ENCODE peak calls at places on chromosomes 13 and 19, in eight cellular contexts. I is adrenal gland, P is A549, N is endothelial cell of umbilical vein, U is right lobe of liver, B is HCT116, X is heart left ventricle, L is upper lobe of left lung. O is an unnamed sample.

GRCh38 chr13:99103536-99103935 is 97.1 kb upstream of the UBAC2 start:
- DNase-seq in I (no peak), P (no peak), N (no peak), U (no peak), B (no peak), X (no peak), L (no peak), O (no peak)

GRCh38 chr19:51710163-51710562 is 13.6 kb downstream of the HAS1 start:
- DNase-seq in I (no peak), P (no peak), N (no peak), U (no peak), B (no peak), X (no peak), L (no peak), O (no peak)

GRCh38 chr13:39766464-39767167 is 111.2 kb downstream of the COG6 start:
- DNase-seq in I (no peak), P (no peak), N (no peak), U (no peak), B (no peak), X (no peak), L (no peak), O (no peak)

GRCh38 chr19:43489310-43489709 is 15.2 kb downstream of the PHLDB3 start:
- DNase-seq in I (no peak), P (no peak), N (no peak), U (no peak), B (no peak), X (no peak), L (no peak), O (peak)

GRCh38 chr19:39645800-39646411 is 9.8 kb upstream of the LGALS16 start:
- DNase-seq in I (no peak), P (no peak), N (peak), U (no peak), B (no peak), X (no peak), L (no peak), O (peak)

GRCh38 chr13:78785764-78786163 is 126.8 kb upstream of the OBI1 start:
- DNase-seq in I (no peak), P (no peak), N (no peak), U (no peak), B (no peak), X (no peak), L (no peak), O (no peak)

GRCh38 chr13:50616101-50616500 is 227.4 kb downstream of the DLEU7 start:
- DNase-seq in I (no peak), P (no peak), N (peak), U (no peak), B (no peak), X (no peak), L (no peak), O (peak)

GRCh38 chr13:30113531-30113930 is 193.8 kb downstream of the KATNAL1 start:
- DNase-seq in I (no peak), P (no peak), N (no peak), U (no peak), B (no peak), X (no peak), L (no peak), O (no peak)

GRCh38 chr13:44470623-44471562 is 97.3 kb downstream of the SERP2 start:
- DNase-seq in I (no peak), P (no peak), N (peak), U (no peak), B (peak), X (no peak), L (no peak), O (peak)

GRCh38 chr13:29892149-29892548 is 41.7 kb upstream of the UBL3 start:
- DNase-seq in I (no peak), P (no peak), N (no peak), U (no peak), B (no peak), X (no peak), L (no peak), O (no peak)

GRCh38 chr19:54281008-54281728 is at the start of gene LILRB2:
- DNase-seq in I (no peak), P (no peak), N (no peak), U (no peak), B (no peak), X (no peak), L (peak), O (peak)
- TF ChIP-seq POLR2A in I (no peak), P (no peak), N (no peak), U (no peak), B (no peak), X (no peak), L (no peak), O (no peak)

GRCh38 chr19:37909661-37910199 is 2.7 kb downstream of the SIPA1L3 start:
- DNase-seq in I (no peak), P (no peak), N (no peak), U (no peak), B (no peak), X (no peak), L (no peak), O (no peak)

GRCh38 chr19:37903096-37903495 is 3.3 kb downstream of the WDR87 start:
- DNase-seq in I (no peak), P (no peak), N (no peak), U (no peak), B (no peak), X (no peak), L (no peak), O (no peak)

GRCh38 chr19:37907735-37908066 is 693 bp downstream of the SIPA1L3 start:
- DNase-seq in I (no peak), P (no peak), N (peak), U (no peak), B (no peak), X (no peak), L (no peak), O (no peak)

GRCh38 chr19:37905936-37906867 is at the start of gene WDR87:
- DNase-seq in I (peak), P (peak), N (no peak), U (peak), B (no peak), X (peak), L (peak), O (peak)

DNA sequence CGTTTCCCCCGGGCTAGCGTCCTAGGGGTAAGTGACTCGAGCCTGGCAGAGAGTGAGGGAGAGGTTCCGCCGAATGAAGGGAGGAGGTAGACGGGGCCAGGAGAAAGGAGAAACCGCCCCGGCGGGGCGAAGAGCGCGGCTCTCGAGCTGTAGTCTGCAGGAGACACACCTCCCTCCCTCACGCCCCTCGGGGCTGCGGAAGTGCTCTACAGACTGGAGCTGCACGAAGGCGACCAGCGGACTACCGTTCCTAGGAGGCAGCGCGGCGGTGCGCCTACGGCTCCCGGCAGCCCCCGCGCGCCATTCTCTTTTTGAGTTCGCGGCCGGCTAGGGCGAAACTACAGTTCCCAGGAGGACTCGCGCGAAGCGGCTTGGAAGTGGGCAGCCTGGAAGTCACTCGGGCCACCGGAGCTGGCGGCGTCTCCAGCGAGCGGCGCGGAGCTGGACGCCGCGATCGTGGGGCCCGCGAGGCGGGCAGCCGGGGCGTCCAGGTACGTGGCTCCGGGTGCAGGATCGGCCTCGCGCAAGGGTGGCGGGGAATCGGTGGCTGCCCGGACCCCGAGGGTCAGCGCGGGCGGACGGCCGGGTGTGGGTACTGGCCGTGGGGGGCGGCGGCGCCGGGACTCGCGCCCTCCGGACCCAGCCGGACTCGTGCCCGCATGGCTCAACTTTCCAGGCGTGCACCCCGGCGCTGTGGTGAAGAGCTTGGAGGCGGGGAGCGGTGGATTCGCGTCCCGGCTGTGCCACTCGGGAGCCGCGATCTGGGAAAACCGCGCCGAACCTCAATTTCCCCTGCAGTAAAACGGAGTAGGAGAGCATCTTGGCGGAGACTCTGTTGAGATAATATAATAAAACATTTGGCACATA is at the start of gene SIPA1L3:
- DNase-seq in I (peak), P (peak), N (peak), U (peak), B (peak), X (peak), L (peak), O (peak)
- TF ChIP-seq POLR2A in I (peak), P (peak), N (peak), U (peak), B (peak), X (no peak), L (peak), O (peak)

GRCh38 chr19:48169974-48170803 is at the start of the genes LIG1 and ZSWIM9:
- DNase-seq in I (peak), P (peak), N (peak), U (peak), B (peak), X (peak), L (peak), O (peak)
- TF ChIP-seq POLR2A in I (peak), P (peak), N (no peak), U (peak), B (peak), X (no peak), L (peak), O (peak)

DNA sequence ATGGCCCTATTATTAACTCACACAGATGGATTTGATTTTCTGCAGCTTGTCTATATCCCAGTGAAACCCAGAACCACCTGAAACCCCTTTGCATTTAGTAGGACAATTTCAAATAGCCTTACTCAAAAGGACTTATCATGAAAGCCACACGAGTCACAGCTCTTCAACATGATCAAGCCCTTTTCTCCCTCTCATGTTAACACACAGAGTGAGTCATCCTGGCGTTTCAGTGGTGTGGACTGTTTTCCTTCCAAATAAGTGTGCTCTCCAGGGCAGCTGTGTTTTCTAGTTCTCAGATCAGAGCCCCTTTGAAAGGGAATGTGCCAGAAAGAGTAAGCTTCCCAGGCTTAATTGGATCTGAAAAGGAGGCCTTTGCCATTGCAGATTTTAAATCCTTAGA is 51.4 kb downstream of the ERICH6B start:
- DNase-seq in I (no peak), P (no peak), N (peak), U (no peak), B (no peak), X (no peak), L (peak), O (peak)
- TF ChIP-seq POLR2A in I (no peak), P (no peak), N (no peak), U (no peak), B (no peak), X (no peak), L (no peak), O (no peak)

DNA sequence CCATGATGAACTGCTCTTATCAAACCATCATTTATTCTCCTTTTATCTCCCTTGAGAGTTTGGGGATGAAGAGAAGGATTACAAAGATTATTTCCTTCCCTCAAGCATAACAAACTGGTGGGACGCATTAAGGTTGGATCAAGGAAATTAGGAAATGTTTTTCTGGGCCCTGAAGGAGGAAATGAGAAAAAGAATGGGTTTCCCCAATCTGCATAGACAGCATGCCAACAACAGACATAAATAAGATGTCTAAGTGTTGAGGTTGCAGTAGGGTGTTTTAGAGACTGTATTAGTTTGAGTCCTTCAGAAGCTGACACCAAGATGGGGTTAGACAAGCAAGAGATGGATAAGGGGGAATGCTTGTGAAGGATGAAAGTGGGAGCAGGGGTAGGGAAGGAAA is 7.3 kb downstream of the EPSTI1 start:
- DNase-seq in I (no peak), P (no peak), N (no peak), U (no peak), B (no peak), X (no peak), L (no peak), O (no peak)
- TF ChIP-seq POLR2A in I (no peak), P (no peak), N (no peak), U (no peak), B (no peak), X (no peak), L (no peak), O (no peak)

GRCh38 chr19:35344511-35345031 is 3.1 kb upstream of the FFAR1 start:
- DNase-seq in I (no peak), P (no peak), N (no peak), U (peak), B (no peak), X (no peak), L (peak), O (no peak)
- TF ChIP-seq POLR2A in I (no peak), P (no peak), N (no peak), U (no peak), B (no peak), X (no peak), L (no peak), O (no peak)